ENCODE peak calls at places on chromosomes 1 and 21, in eight cellular contexts. One of them, this sample, is unnamed.
A peak's percentile ranks its signal among the peaks of the same experiment; 100 is the strongest.

GRCh38 chr1:33516891-33517550 is 44.6 kb downstream of the ZSCAN20 start:
- DNase-seq in testis: no peak
- DNase-seq in body of pancreas: no peak
- DNase-seq in Caco-2: no peak
- DNase-seq in thoracic aorta: no peak
- DNase-seq in fibroblast of lung: peak; percentile 40
- DNase-seq in colonic mucosa: no peak
- DNase-seq in mucosa of descending colon: no peak
- DNase-seq in this sample: no peak

GRCh38 chr1:182952677-182953444 is at the start of gene SHCBP1L:
- DNase-seq in mucosa of descending colon: no peak
- DNase-seq in Caco-2: no peak
- DNase-seq in testis: peak; percentile 59
- DNase-seq in thoracic aorta: no peak
- DNase-seq in body of pancreas: no peak
- DNase-seq in fibroblast of lung: no peak
- DNase-seq in colonic mucosa: no peak
- DNase-seq in this sample: no peak

GRCh38 chr1:102015728-102016127 is 19.0 kb upstream of the OLFM3 start:
- DNase-seq in Caco-2: no peak
- DNase-seq in thoracic aorta: no peak
- DNase-seq in fibroblast of lung: no peak
- DNase-seq in mucosa of descending colon: no peak
- DNase-seq in body of pancreas: no peak
- DNase-seq in testis: no peak
- DNase-seq in colonic mucosa: no peak
- DNase-seq in this sample: no peak

GRCh38 chr1:22870201-22870871 is 102.3 kb downstream of the LACTBL1 start:
- DNase-seq in Caco-2: no peak
- DNase-seq in body of pancreas: peak; percentile 32
- DNase-seq in mucosa of descending colon: no peak
- DNase-seq in fibroblast of lung: no peak
- DNase-seq in colonic mucosa: no peak
- DNase-seq in testis: peak; percentile 20
- DNase-seq in thoracic aorta: no peak
- DNase-seq in this sample: no peak

GRCh38 chr21:35179990-35180557 is 131.0 kb upstream of the RUNX1 start:
- DNase-seq in colonic mucosa: no peak
- DNase-seq in fibroblast of lung: peak; percentile 78
- DNase-seq in body of pancreas: no peak
- DNase-seq in Caco-2: no peak
- DNase-seq in testis: no peak
- DNase-seq in mucosa of descending colon: no peak
- DNase-seq in thoracic aorta: no peak
- DNase-seq in this sample: no peak

GRCh38 chr1:207848234-207848633 is 62.7 kb downstream of the CD34 start:
- DNase-seq in fibroblast of lung: peak; percentile 44
- DNase-seq in colonic mucosa: peak; percentile 88
- DNase-seq in body of pancreas: no peak
- DNase-seq in testis: no peak
- DNase-seq in Caco-2: no peak
- DNase-seq in thoracic aorta: no peak
- DNase-seq in mucosa of descending colon: peak; percentile 77
- DNase-seq in this sample: no peak

GRCh38 chr1:55519937-55520683 is 304.9 kb upstream of the USP24 start:
- DNase-seq in mucosa of descending colon: no peak
- DNase-seq in fibroblast of lung: peak; percentile 70
- DNase-seq in thoracic aorta: no peak
- DNase-seq in Caco-2: no peak
- DNase-seq in body of pancreas: no peak
- DNase-seq in testis: no peak
- DNase-seq in colonic mucosa: no peak
- DNase-seq in this sample: no peak

GRCh38 chr1:105337427-105337826 is 1587.7 kb downstream of the AMY1C start:
- DNase-seq in testis: no peak
- DNase-seq in thoracic aorta: no peak
- DNase-seq in mucosa of descending colon: no peak
- DNase-seq in body of pancreas: no peak
- DNase-seq in colonic mucosa: no peak
- DNase-seq in fibroblast of lung: no peak
- DNase-seq in Caco-2: no peak
- DNase-seq in this sample: no peak

GRCh38 chr21:37257967-37258877 is 8.9 kb downstream of the VPS26C start:
- DNase-seq in fibroblast of lung: peak; percentile 56
- DNase-seq in Caco-2: peak; percentile 78
- DNase-seq in colonic mucosa: peak; percentile 73
- DNase-seq in thoracic aorta: no peak
- DNase-seq in body of pancreas: peak; percentile 54
- DNase-seq in mucosa of descending colon: peak; percentile 73
- DNase-seq in testis: peak; percentile 71
- DNase-seq in this sample: peak; percentile 66

GRCh38 chr1:181743878-181744312 is 260.6 kb downstream of the CACNA1E start:
- DNase-seq in testis: no peak
- DNase-seq in body of pancreas: no peak
- DNase-seq in mucosa of descending colon: no peak
- DNase-seq in fibroblast of lung: no peak
- DNase-seq in thoracic aorta: no peak
- DNase-seq in colonic mucosa: no peak
- DNase-seq in Caco-2: no peak
- DNase-seq in this sample: no peak

GRCh38 chr1:241235236-241235897 is 121.6 kb downstream of the RGS7 start:
- DNase-seq in thoracic aorta: no peak
- DNase-seq in body of pancreas: no peak
- DNase-seq in colonic mucosa: no peak
- DNase-seq in testis: no peak
- DNase-seq in Caco-2: no peak
- DNase-seq in fibroblast of lung: peak; percentile 7
- DNase-seq in mucosa of descending colon: no peak
- DNase-seq in this sample: no peak

GRCh38 chr1:40898434-40898900 is 36.3 kb upstream of the CITED4 start:
- DNase-seq in testis: no peak
- DNase-seq in body of pancreas: peak; percentile 24
- DNase-seq in mucosa of descending colon: no peak
- DNase-seq in thoracic aorta: no peak
- DNase-seq in colonic mucosa: no peak
- DNase-seq in Caco-2: no peak
- DNase-seq in fibroblast of lung: no peak
- DNase-seq in this sample: no peak

GRCh38 chr21:45584786-45585185 is 42.5 kb upstream of the SLC19A1 start:
- DNase-seq in Caco-2: no peak
- DNase-seq in colonic mucosa: no peak
- DNase-seq in thoracic aorta: no peak
- DNase-seq in fibroblast of lung: no peak
- DNase-seq in testis: no peak
- DNase-seq in mucosa of descending colon: no peak
- DNase-seq in body of pancreas: no peak
- DNase-seq in this sample: no peak

GRCh38 chr1:113981962-113982931 is 3.0 kb downstream of the OLFML3 start:
- DNase-seq in testis: peak; percentile 62
- DNase-seq in mucosa of descending colon: peak; percentile 49
- DNase-seq in Caco-2: no peak
- DNase-seq in fibroblast of lung: peak; percentile 90
- DNase-seq in colonic mucosa: peak; percentile 56
- DNase-seq in thoracic aorta: peak; percentile 28
- DNase-seq in body of pancreas: peak; percentile 26
- DNase-seq in this sample: peak; percentile 57

GRCh38 chr1:1489231-1489630 is 17.7 kb downstream of the ATAD3B start:
- DNase-seq in body of pancreas: no peak
- DNase-seq in fibroblast of lung: no peak
- DNase-seq in thoracic aorta: no peak
- DNase-seq in testis: no peak
- DNase-seq in mucosa of descending colon: no peak
- DNase-seq in Caco-2: no peak
- DNase-seq in colonic mucosa: no peak
- DNase-seq in this sample: no peak

GRCh38 chr1:1479547-1480483 is 8.2 kb downstream of the ATAD3B start:
- DNase-seq in thoracic aorta: no peak
- DNase-seq in mucosa of descending colon: no peak
- DNase-seq in body of pancreas: no peak
- DNase-seq in colonic mucosa: no peak
- DNase-seq in fibroblast of lung: no peak
- DNase-seq in Caco-2: no peak
- DNase-seq in testis: no peak
- DNase-seq in this sample: no peak

GRCh38 chr1:1487701-1488100 is 16.1 kb downstream of the ATAD3B start:
- DNase-seq in thoracic aorta: no peak
- DNase-seq in colonic mucosa: no peak
- DNase-seq in mucosa of descending colon: no peak
- DNase-seq in body of pancreas: no peak
- DNase-seq in Caco-2: no peak
- DNase-seq in fibroblast of lung: no peak
- DNase-seq in testis: no peak
- DNase-seq in this sample: no peak

GRCh38 chr1:1482856-1483255 is 11.3 kb downstream of the ATAD3B start:
- DNase-seq in colonic mucosa: no peak
- DNase-seq in thoracic aorta: no peak
- DNase-seq in mucosa of descending colon: no peak
- DNase-seq in body of pancreas: no peak
- DNase-seq in testis: no peak
- DNase-seq in Caco-2: no peak
- DNase-seq in fibroblast of lung: no peak
- DNase-seq in this sample: no peak

GRCh38 chr1:1483714-1484113 is 12.1 kb downstream of the ATAD3B start:
- DNase-seq in testis: no peak
- DNase-seq in body of pancreas: no peak
- DNase-seq in Caco-2: no peak
- DNase-seq in thoracic aorta: no peak
- DNase-seq in fibroblast of lung: no peak
- DNase-seq in colonic mucosa: no peak
- DNase-seq in mucosa of descending colon: no peak
- DNase-seq in this sample: no peak
- H3K36me3 ChIP-seq in testis: no peaks in the 10 kb centered on the region
- H3K36me3 ChIP-seq in body of pancreas: peaks cover 28% of the 10 kb centered on the region
- H3K36me3 ChIP-seq in Caco-2: no peaks in the 10 kb centered on the region
- H3K36me3 ChIP-seq in thoracic aorta: peaks cover 44% of the 10 kb centered on the region
- H3K36me3 ChIP-seq in fibroblast of lung: peaks cover 27% of the 10 kb centered on the region
- H3K36me3 ChIP-seq in colonic mucosa: peaks cover 5% of the 10 kb centered on the region
- H3K36me3 ChIP-seq in mucosa of descending colon: peaks cover 8% of the 10 kb centered on the region
- H3K36me3 ChIP-seq in this sample: peaks cover 61% of the 10 kb centered on the region

GRCh38 chr1:93662481-93663190 is 19.0 kb downstream of the BCAR3 start:
- DNase-seq in mucosa of descending colon: no peak
- DNase-seq in colonic mucosa: no peak
- DNase-seq in thoracic aorta: no peak
- DNase-seq in Caco-2: no peak
- DNase-seq in fibroblast of lung: no peak
- DNase-seq in testis: no peak
- DNase-seq in body of pancreas: no peak
- DNase-seq in this sample: no peak

GRCh38 chr1:93663191-93663614 is 18.4 kb downstream of the BCAR3 start:
- DNase-seq in body of pancreas: no peak
- DNase-seq in mucosa of descending colon: no peak
- DNase-seq in colonic mucosa: no peak
- DNase-seq in testis: no peak
- DNase-seq in fibroblast of lung: no peak
- DNase-seq in thoracic aorta: no peak
- DNase-seq in Caco-2: no peak
- DNase-seq in this sample: no peak

GRCh38 chr1:93659805-93660479 is 21.7 kb downstream of the BCAR3 start:
- DNase-seq in testis: peak; percentile 70
- DNase-seq in fibroblast of lung: peak; percentile 39
- DNase-seq in mucosa of descending colon: no peak
- DNase-seq in Caco-2: no peak
- DNase-seq in colonic mucosa: no peak
- DNase-seq in body of pancreas: no peak
- DNase-seq in thoracic aorta: no peak
- DNase-seq in this sample: no peak

GRCh38 chr1:93665015-93665414 is 16.6 kb downstream of the BCAR3 start:
- DNase-seq in body of pancreas: no peak
- DNase-seq in thoracic aorta: no peak
- DNase-seq in colonic mucosa: no peak
- DNase-seq in mucosa of descending colon: no peak
- DNase-seq in testis: no peak
- DNase-seq in fibroblast of lung: no peak
- DNase-seq in Caco-2: no peak
- DNase-seq in this sample: no peak

DNA sequence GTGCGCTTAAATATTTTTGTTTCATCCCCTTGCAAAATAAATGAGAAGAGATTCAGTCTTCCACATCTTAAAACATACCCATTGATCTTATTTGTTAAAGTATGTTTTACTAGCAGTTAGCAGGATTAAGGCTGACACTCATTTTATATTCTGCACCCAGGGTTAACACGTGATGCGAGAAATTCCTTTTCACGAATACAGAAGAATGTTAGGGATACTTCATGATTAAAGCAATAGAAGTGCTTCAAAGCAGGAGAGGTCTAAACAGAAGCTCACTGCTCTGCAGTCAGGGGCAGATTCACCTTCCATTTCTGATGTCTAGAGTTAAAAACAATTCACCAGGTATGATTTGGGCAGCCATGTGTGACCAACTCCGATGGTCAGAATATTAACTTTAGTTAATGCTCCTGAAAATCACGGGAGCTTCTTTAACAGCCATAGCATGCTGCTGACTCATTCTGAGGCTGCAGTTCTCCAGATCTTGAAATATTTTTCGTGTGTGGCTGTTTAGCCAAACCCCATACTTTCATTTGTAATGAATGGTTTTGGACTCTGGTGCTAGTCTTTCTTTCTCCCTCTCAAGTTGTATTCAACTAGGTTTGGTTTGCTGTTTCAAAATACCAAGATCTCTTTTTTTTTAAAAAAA is 19.7 kb downstream of the BCAR3 start:
- DNase-seq in thoracic aorta: no peak
- DNase-seq in colonic mucosa: no peak
- DNase-seq in Caco-2: no peak
- DNase-seq in fibroblast of lung: peak; percentile 88
- DNase-seq in mucosa of descending colon: no peak
- DNase-seq in body of pancreas: no peak
- DNase-seq in testis: no peak
- DNase-seq in this sample: no peak
- H3K4me1 ChIP-seq in thoracic aorta: peaks cover 66% of the 10 kb centered on the region
- H3K4me1 ChIP-seq in colonic mucosa: no peaks in the 10 kb centered on the region
- H3K4me1 ChIP-seq in Caco-2: peaks cover 34% of the 10 kb centered on the region
- H3K4me1 ChIP-seq in fibroblast of lung: peaks cover 30% of the 10 kb centered on the region
- H3K4me1 ChIP-seq in mucosa of descending colon: no peaks in the 10 kb centered on the region
- H3K4me1 ChIP-seq in body of pancreas: no peaks in the 10 kb centered on the region
- H3K4me1 ChIP-seq in testis: peaks cover 68% of the 10 kb centered on the region
- H3K4me1 ChIP-seq in this sample: no peaks in the 10 kb centered on the region

GRCh38 chr1:93506140-93506539 is 58.2 kb downstream of the FNBP1L start:
- DNase-seq in Caco-2: no peak
- DNase-seq in mucosa of descending colon: no peak
- DNase-seq in colonic mucosa: no peak
- DNase-seq in fibroblast of lung: no peak
- DNase-seq in body of pancreas: no peak
- DNase-seq in testis: no peak
- DNase-seq in thoracic aorta: no peak
- DNase-seq in this sample: no peak
- H3K36me3 ChIP-seq in Caco-2: no peaks in the 10 kb centered on the region
- H3K36me3 ChIP-seq in mucosa of descending colon: no peaks in the 10 kb centered on the region
- H3K36me3 ChIP-seq in colonic mucosa: no peaks in the 10 kb centered on the region
- H3K36me3 ChIP-seq in fibroblast of lung: no peaks in the 10 kb centered on the region
- H3K36me3 ChIP-seq in body of pancreas: no peaks in the 10 kb centered on the region
- H3K36me3 ChIP-seq in testis: no peaks in the 10 kb centered on the region
- H3K36me3 ChIP-seq in thoracic aorta: no peaks in the 10 kb centered on the region
- H3K36me3 ChIP-seq in this sample: no peaks in the 10 kb centered on the region

DNA sequence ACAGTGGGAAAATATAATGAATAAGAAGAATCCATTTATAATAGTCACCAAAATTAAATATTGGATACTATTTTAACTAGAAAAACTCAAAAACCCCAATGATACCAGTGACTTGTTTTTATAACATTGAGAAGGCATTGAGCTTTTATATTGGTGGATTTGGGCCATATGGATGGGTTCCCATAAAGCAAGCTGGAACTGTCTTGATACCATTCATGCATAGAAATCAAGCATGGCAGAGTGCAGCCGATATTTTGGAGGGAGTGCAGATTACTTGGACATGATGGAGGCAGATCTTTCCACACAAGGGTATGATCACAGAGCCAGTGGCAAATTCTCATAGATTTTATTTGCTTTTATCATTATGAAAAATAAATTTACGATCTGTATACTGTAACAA is 3.8 kb upstream of the RWDD3 start:
- DNase-seq in Caco-2: no peak
- DNase-seq in testis: no peak
- DNase-seq in mucosa of descending colon: no peak
- DNase-seq in body of pancreas: no peak
- DNase-seq in fibroblast of lung: no peak
- DNase-seq in thoracic aorta: no peak
- DNase-seq in colonic mucosa: no peak
- DNase-seq in this sample: no peak
- H3K4me1 ChIP-seq in Caco-2: no peaks in the 10 kb centered on the region
- H3K4me1 ChIP-seq in testis: peaks cover 5% of the 10 kb centered on the region
- H3K4me1 ChIP-seq in mucosa of descending colon: peaks cover 10% of the 10 kb centered on the region
- H3K4me1 ChIP-seq in body of pancreas: peaks cover 57% of the 10 kb centered on the region
- H3K4me1 ChIP-seq in fibroblast of lung: peaks cover 4% of the 10 kb centered on the region
- H3K4me1 ChIP-seq in thoracic aorta: peaks cover 8% of the 10 kb centered on the region
- H3K4me1 ChIP-seq in colonic mucosa: no peaks in the 10 kb centered on the region
- H3K4me1 ChIP-seq in this sample: peaks cover 4% of the 10 kb centered on the region